ENCODE peak calls at places on chromosomes 7 and 10, in eight cellular contexts. A, M, O, T, U, N, L and Y are unnamed samples. For H3K4me1 and H3K36me3, the result is how much of the 10 kb centered on the place peaks cover.

GRCh38 chr7:114825423-114825951 is 96.4 kb upstream of the MDFIC start:
- DNase-seq in N (no peak), A (no peak), M (no peak), U (no peak), T (no peak), O (no peak), L (no peak), Y (peak)

GRCh38 chr10:80163741-80164341 is 31.3 kb downstream of the PLAC9 start:
- DNase-seq in T (no peak), U (no peak), M (peak), N (no peak), O (no peak), L (no peak), A (peak), Y (no peak)

GRCh38 chr10:18684953-18685352 is 25.7 kb downstream of the ARL5B start:
- DNase-seq in N (no peak), A (no peak), M (no peak), U (no peak), O (no peak), T (no peak), L (no peak), Y (no peak)

GRCh38 chr7:155203059-155203881 is 94.4 kb upstream of the INSIG1 start:
- DNase-seq in T (no peak), N (no peak), L (peak), A (no peak), U (peak), M (no peak), O (no peak), Y (no peak)

GRCh38 chr10:119358140-119358512 is 150.8 kb downstream of the GRK5 start:
- DNase-seq in T (no peak), M (no peak), A (no peak), O (no peak), U (no peak), N (no peak), L (no peak), Y (no peak)

GRCh38 chr10:76492678-76493472 is 1061.5 kb downstream of the LRMDA start:
- DNase-seq in N (no peak), A (no peak), M (no peak), U (no peak), O (no peak), L (no peak), T (no peak), Y (no peak)

GRCh38 chr10:17234541-17234940 is 6.5 kb downstream of the VIM start:
- DNase-seq in A (no peak), U (no peak), L (no peak), M (no peak), N (no peak), T (no peak), O (no peak), Y (no peak)

GRCh38 chr7:135584362-135585353 is 26.9 kb downstream of the NUP205 start:
- DNase-seq in M (no peak), N (no peak), A (peak), O (no peak), T (no peak), U (no peak), L (no peak), Y (no peak)

GRCh38 chr10:30493609-30494530 is 59.9 kb downstream of the MAP3K8 start:
- DNase-seq in A (peak), O (peak), L (peak), N (no peak), U (peak), T (peak), M (peak), Y (no peak)

GRCh38 chr10:14184841-14185500 is 145.8 kb downstream of the FRMD4A start:
- DNase-seq in O (no peak), U (no peak), N (no peak), L (peak), T (no peak), M (peak), A (peak), Y (peak)

DNA sequence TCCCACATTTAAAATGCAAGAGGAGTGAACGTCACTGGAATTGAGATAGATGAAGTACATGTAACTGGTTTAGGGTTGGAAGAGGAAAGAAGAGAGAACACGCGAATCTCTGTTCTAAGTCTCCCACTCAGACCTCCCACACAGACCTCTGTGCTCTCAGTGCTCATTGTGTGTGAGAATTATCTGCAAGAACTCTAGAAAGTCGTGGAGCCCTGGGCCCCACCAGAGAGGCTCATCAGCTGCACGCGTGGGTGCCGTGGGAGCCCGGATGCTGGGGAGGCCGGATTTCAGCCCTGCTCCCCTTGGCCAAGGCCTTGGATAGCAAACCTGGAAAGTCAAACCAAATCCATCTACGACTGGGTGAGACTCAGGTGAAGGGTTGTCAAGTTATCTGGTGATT is 250.5 kb downstream of the ADARB2 start:
- DNase-seq in O (no peak), A (no peak), M (no peak), L (no peak), T (no peak), N (no peak), U (no peak), Y (no peak)
- H3K4me1 ChIP-seq in O (under half), A (under half), M (under half), L (under half), T (under half), N (under half), U (under half), Y (under half)

GRCh38 chr10:113854019-113854756 is at the start of the genes DCLRE1A and NHLRC2:
- DNase-seq in A (peak), T (peak), M (peak), U (peak), L (peak), N (peak), O (peak), Y (peak)
- H3K36me3 ChIP-seq in A (under half), T (under half), M (under half), U (under half), L (under half), N (under half), O (under half), Y (under half)

DNA sequence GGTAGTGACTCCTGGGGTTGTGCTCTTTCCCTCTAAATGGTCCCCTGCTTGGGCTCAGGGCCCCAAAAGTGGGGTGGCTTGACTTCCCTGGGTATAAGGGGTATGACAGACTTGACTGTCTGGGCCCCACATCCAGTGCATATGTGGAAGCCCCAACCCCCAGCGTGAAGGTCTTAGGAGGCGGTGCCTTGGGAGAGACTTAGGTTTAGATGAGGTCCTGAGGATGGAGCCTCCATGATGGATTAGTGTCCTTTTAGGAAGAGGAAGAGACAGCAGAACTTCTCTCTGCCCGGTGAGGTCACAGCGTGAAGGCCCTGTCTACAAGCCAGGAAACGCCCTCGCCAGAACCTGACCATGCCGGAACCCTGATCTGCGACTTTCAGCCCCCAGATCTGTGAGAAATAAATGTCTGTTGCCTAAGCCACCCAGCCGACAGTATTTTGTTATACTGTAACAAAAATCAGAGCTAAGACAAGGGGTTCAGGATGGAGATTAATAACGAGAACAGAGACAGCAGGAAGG is 23.8 kb downstream of the PODXL start:
- DNase-seq in A (no peak), O (no peak), T (no peak), U (peak), M (no peak), L (no peak), N (no peak), Y (no peak)
- H3K4me1 ChIP-seq in A (under half), O (under half), T (half or more), U (under half), M (under half), L (under half), N (under half), Y (under half)

DNA sequence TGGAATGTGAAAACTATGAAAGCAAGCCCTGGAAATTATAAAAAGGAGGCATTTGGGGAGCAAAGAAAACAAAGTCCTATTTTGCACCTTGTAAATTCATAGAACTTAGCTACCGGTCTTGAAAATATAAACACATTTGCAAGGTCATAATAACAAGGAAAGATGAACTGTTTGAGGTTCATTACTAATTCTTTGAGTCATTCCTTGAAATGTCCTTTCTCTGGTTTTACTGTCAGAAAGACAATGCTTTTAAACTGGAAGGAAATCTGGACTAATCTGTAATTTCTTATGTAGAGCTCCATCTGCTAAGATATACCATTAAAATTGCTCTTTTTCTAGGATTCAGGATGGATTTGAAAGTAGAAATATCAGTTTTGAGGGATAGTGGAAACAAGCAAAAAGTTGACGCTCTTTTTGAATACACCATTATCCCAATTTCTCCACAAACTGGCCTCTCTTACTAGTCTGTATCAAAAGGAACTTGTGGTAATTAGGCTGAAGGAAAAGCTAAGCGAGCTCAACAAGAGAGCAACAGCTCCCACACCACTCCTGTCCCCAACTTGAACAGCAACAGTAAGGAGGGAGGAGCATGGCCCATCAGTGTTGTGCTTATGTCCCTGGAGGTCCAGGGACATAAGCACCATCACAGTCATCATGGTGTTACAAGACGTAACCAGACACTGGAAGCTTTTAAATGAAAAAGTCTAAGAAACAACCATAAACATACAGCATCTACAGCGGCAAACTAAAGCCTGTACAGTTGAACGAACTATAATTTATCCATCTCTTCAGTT is 1.2 kb downstream of the ERLIN1 start:
- DNase-seq in T (no peak), L (no peak), O (no peak), M (peak), N (peak), U (no peak), A (no peak), Y (peak)
- H3K36me3 ChIP-seq in T (under half), L (under half), O (under half), M (under half), N (under half), U (under half), A (under half), Y (under half)

GRCh38 chr10:44978570-44979280 is at the start of gene DEPP1:
- DNase-seq in L (peak), M (peak), N (peak), T (peak), U (peak), A (peak), O (peak), Y (peak)
- H3K4me1 ChIP-seq in L (half or more), M (under half), N (half or more), T (half or more), U (half or more), A (half or more), O (half or more), Y (under half)

GRCh38 chr10:102135956-102136526 is 3.2 kb downstream of the PPRC1 start:
- DNase-seq in O (no peak), A (no peak), U (no peak), L (no peak), M (no peak), T (no peak), N (no peak), Y (no peak)

GRCh38 chr10:102140218-102140617 is 7.4 kb downstream of the PPRC1 start:
- DNase-seq in T (no peak), M (no peak), A (no peak), U (no peak), N (no peak), O (no peak), L (no peak), Y (no peak)

GRCh38 chr10:102141583-102142107 is 8.8 kb downstream of the PPRC1 start:
- DNase-seq in N (no peak), A (no peak), U (no peak), M (no peak), T (no peak), L (no peak), O (no peak), Y (no peak)

GRCh38 chr10:102140913-102141540 is 8.2 kb downstream of the PPRC1 start:
- DNase-seq in O (no peak), L (no peak), T (no peak), A (no peak), M (no peak), U (no peak), N (no peak), Y (no peak)

DNA sequence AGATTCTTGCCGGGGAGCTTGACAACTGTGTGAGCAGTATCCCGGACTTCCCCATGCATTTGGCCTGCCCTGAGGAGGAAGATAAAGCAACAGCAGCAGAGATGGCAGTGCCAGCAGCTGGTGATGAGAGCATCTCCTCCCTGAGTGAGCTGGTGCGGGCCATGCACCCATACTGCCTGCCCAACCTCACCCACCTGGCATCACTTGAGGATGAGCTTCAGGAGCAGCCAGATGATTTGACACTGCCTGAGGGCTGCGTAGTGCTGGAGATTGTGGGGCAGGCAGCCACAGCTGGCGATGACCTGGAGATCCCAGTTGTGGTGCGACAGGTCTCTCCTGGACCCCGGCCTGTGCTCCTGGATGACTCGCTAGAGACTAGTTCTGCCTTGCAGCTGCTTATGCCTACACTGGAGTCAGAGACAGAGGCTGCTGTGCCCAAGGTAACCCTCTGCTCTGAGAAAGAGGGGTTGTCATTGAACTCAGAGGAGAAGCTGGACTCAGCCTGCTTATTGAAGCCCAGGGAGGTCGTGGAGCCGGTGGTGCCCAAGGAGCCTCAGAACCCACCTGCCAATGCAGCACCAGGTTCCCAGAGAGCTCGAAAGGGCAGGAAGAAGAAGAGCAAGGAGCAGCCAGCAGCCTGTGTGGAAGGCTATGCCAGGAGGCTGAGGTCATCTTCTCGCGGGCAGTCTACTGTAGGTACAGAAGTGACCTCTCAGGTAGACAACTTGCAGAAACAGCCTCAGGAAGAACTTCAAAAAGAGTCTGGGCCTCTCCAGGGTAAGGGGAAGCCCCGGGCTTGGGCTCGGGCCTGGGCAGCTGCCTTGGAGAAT is 6.7 kb downstream of the PPRC1 start:
- DNase-seq in A (no peak), L (no peak), T (no peak), U (no peak), M (no peak), N (no peak), O (no peak), Y (no peak)
- H3K36me3 ChIP-seq in A (half or more), L (half or more), T (under half), U (under half), M (under half), N (under half), O (half or more), Y (half or more)